ENCODE peak calls at places on chromosomes 3 and 15, in nine cellular contexts. E is progenitor cell of endocrine pancreas, T is adrenal gland, H is Peyer's patch, O is mucosa of descending colon, Y is choroid plexus epithelial cell, X is pancreas, M is DND-41, U is AG09309. Q is an unnamed sample.

GRCh38 chr15:75712668-75713337 is at the start of gene CSPG4:
- DNase-seq in E (no peak), T (no peak), H (no peak), O (peak; percentile 63), Y (peak; percentile 76), X (no peak), M (no peak), U (no peak), Q (no peak)

GRCh38 chr15:40080847-40081246 is 27.8 kb downstream of the BMF start:
- DNase-seq in E (no peak), T (no peak), H (no peak), O (no peak), Y (no peak), X (no peak), M (no peak), U (no peak), Q (no peak)

GRCh38 chr3:6753536-6753935 is 107.4 kb upstream of the GRM7 start:
- DNase-seq in E (no peak), T (no peak), H (no peak), O (peak; percentile 57), Y (no peak), X (no peak), M (no peak), U (no peak), Q (peak; percentile 73)

GRCh38 chr15:41115652-41116115 is 396 bp downstream of the INO80 start:
- DNase-seq in E (no peak), T (peak; percentile 71), H (peak; percentile 86), O (peak; percentile 76), Y (peak; percentile 60), X (peak; percentile 56), M (peak; percentile 62), U (no peak), Q (peak; percentile 72)

GRCh38 chr3:86787091-86787490 is 203.9 kb downstream of the VGLL3 start:
- DNase-seq in E (no peak), T (no peak), H (no peak), O (no peak), Y (peak; percentile 78), X (no peak), M (no peak), U (no peak), Q (no peak)

GRCh38 chr3:55269096-55269495 is 218.0 kb downstream of the WNT5A start:
- DNase-seq in E (no peak), T (no peak), H (no peak), O (no peak), Y (no peak), X (no peak), M (no peak), U (no peak), Q (no peak)

GRCh38 chr3:71245052-71245488 is 338.5 kb downstream of the FOXP1 start:
- DNase-seq in E (no peak), T (no peak), H (no peak), O (no peak), Y (peak; percentile 89), X (no peak), M (no peak), U (no peak), Q (no peak)

GRCh38 chr15:32033186-32033890 is 3.0 kb downstream of the CHRNA7 start:
- DNase-seq in E (no peak), T (no peak), H (no peak), O (no peak), Y (no peak), X (peak; percentile 21), M (no peak), U (no peak), Q (peak; percentile 31)

GRCh38 chr15:64894395-64895056 is 17.2 kb upstream of the ANKDD1A start:
- DNase-seq in E (peak; percentile 29), T (no peak), H (peak; percentile 90), O (peak; percentile 73), Y (no peak), X (no peak), M (peak; percentile 69), U (no peak), Q (peak; percentile 41)

GRCh38 chr3:101809178-101810022 is 30.4 kb downstream of the NXPE3 start:
- DNase-seq in E (no peak), T (no peak), H (no peak), O (no peak), Y (peak; percentile 77), X (no peak), M (peak; percentile 40), U (no peak), Q (peak; percentile 38)

GRCh38 chr3:97882975-97883598 is 61.3 kb downstream of the CRYBG3 start:
- DNase-seq in E (no peak), T (no peak), H (no peak), O (no peak), Y (peak; percentile 82), X (peak; percentile 33), M (peak; percentile 26), U (peak; percentile 28), Q (no peak)

GRCh38 chr15:55740981-55741591 is 1.9 kb downstream of the PRTG start:
- DNase-seq in E (no peak), T (no peak), H (no peak), O (no peak), Y (peak; percentile 39), X (no peak), M (no peak), U (no peak), Q (no peak)

GRCh38 chr3:177427096-177427495 is 229.8 kb upstream of the TBL1XR1 start:
- DNase-seq in E (no peak), T (no peak), H (no peak), O (no peak), Y (no peak), X (no peak), M (peak; percentile 27), U (no peak), Q (no peak)

GRCh38 chr3:5056005-5056391 is 66.1 kb upstream of the ARL8B start:
- DNase-seq in E (no peak), T (no peak), H (no peak), O (no peak), Y (no peak), X (no peak), M (no peak), U (no peak), Q (no peak)

GRCh38 chr3:45793482-45794176 is 2.7 kb downstream of the SLC6A20 start:
- DNase-seq in E (no peak), T (no peak), H (no peak), O (no peak), Y (no peak), X (no peak), M (peak; percentile 2), U (no peak), Q (no peak)

DNA sequence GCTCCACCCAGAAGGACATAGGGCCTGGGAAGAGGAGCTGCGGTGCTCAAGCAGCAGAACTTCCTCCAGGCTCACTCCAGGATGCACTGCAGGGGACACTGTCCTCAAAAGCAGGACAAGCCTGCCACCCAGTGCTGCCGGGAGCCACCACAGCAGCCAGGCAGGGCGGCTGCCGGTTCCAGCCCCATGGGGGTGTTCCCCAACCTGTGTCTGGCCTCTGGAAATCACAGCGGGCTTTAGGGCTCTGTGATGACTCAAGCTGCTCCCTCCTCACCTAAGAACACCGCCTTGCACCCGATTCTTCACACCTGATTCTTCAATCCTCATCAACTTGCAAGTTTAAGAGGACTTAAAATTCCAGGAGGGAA is 71.9 kb upstream of the SLC6A11 start:
- DNase-seq in E (no peak), T (no peak), H (no peak), O (no peak), Y (no peak), X (no peak), M (no peak), U (no peak), Q (no peak)
- TF ChIP-seq CTCF in E (peak; percentile 29), T (no peak), H (no peak), O (no peak), Y (peak; percentile 1), X (no peak), M (peak; percentile 32), U (peak; percentile 7), Q (no peak)

DNA sequence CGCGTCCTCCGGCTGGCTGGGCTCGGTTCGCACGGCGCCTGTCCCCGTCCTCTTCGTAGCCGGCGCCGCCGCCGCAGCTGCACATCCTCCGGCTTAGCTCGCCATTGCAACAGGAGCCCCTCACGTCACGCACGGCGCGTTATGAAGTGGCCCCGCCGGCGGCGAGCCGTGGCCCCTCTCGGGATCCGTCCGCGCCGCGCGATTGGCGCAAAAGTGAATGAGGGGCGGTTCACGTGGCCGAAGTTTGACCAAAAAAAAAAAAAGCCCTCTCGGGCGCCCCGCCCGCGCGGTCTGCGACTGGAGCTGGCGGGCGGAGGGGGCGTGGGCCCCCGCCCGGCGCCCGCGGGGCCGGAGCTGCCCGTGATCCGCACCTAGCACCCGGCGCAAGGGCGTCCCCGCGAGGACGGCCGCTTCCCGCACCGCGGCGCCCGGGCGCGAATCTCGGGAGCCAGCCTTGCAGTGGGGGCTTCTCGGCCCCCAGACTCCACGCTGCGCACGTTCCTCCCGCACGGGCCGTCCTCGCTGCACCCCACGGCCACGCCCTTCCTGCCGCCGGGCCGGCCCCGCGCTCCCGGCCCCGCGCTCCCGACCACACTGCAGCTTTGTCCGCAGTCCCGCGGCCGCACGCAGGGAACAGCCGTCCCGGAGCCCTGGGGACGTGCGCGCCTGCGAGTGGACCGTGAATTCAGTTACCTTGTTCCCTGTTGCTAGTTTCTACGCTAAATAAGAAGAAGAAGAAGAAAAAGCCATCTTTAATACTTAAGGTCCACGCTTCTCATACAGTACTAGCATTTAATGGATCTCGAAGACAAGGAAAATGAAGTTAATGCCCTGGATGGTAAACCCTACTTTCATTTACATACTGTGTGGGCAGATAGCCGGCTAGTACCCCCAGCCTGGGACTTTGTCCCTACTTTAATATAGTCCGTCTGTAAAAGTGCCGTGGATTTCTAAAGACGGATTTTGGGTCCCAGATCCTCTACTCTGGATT is at the start of gene CHSY1:
- DNase-seq in E (peak; percentile 74), T (peak; percentile 94), H (peak; percentile 89), O (peak; percentile 94), Y (peak; percentile 97), X (peak; percentile 88), M (peak; percentile 79), U (peak; percentile 75), Q (peak; percentile 91)
- TF ChIP-seq CTCF in E (no peak), T (no peak), H (no peak), O (no peak), Y (no peak), X (no peak), M (peak; percentile 25), U (peak; percentile 15), Q (no peak)

GRCh38 chr3:46878796-46879436 is 1.4 kb downstream of the PTH1R start:
- DNase-seq in E (no peak), T (no peak), H (no peak), O (no peak), Y (no peak), X (no peak), M (no peak), U (no peak), Q (no peak)
- TF ChIP-seq CTCF in E (no peak), T (no peak), H (no peak), O (no peak), Y (peak; percentile 9), X (no peak), M (no peak), U (peak; percentile 11), Q (no peak)

DNA sequence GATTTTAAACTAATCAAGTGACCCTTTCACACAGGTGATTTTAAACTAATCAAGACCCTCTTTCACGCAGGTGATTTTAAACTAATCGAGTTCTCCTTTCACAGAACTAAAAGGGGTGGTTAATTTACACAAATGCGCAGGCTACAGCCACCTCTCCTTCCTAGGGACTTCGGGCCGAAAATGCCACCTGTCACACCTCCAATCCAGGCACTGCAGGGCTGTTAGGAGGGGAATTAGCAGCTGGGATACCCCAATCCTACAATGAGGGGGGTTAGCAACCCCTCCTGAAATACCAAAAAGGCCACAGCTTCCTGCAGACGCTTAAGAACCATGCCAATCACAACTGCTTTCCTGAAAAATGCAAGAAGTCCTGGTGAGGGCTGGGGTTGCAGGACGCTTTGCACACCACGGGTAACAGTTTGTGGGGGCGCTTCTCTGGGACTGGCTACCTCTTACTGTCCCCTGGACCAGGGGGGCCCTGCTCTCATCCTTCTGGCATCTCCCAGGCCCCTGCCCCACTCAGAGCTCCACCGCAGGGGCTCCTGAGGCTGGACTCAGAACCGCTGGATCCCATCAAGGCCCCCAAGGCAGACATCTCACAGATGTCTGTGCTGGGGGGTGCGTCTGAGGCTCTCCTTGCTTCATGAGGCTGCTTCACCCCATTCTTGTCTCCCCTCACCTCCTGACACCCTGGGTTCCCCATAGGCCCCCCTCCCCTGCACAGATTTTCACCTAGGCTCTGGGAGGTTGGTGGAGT is 145.9 kb downstream of the OR4M2 start:
- DNase-seq in E (peak; percentile 4), T (no peak), H (peak; percentile 8), O (no peak), Y (no peak), X (no peak), M (no peak), U (no peak), Q (no peak)
- TF ChIP-seq CTCF in E (no peak), T (no peak), H (no peak), O (no peak), Y (no peak), X (no peak), M (no peak), U (no peak), Q (no peak)